ENCODE peak calls at places on chromosome X, in four cellular contexts. R, O, T and F are unnamed samples.

GRCh38 chrX:81586091-81586490 is 384.2 kb downstream of the SH3BGRL start:
- DNase-seq in R (no peak), O (no peak), T (no peak), F (no peak)

GRCh38 chrX:20066968-20067708 is 49.6 kb downstream of the MAP7D2 start:
- DNase-seq in T (peak), R (no peak), O (peak), F (peak)

GRCh38 chrX:131728295-131729145 is 184.6 kb downstream of the OR13H1 start:
- DNase-seq in R (peak), O (peak), T (peak), F (no peak)

GRCh38 chrX:31302573-31303075 is 230.8 kb upstream of the FTHL17 start:
- DNase-seq in O (no peak), R (no peak), T (no peak), F (no peak)

GRCh38 chrX:41332408-41332987 is 1.5 kb upstream of the DDX3X start:
- DNase-seq in T (peak), O (no peak), R (no peak), F (no peak)

GRCh38 chrX:12210196-12210815 is 72.0 kb downstream of the FRMPD4 start:
- DNase-seq in O (no peak), T (peak), R (no peak), F (peak)

GRCh38 chrX:63959975-63960374 is 175.0 kb upstream of the ARHGEF9 start:
- DNase-seq in T (no peak), R (no peak), O (no peak), F (no peak)

GRCh38 chrX:45762699-45763647 is 562.3 kb upstream of the DIPK2B start:
- DNase-seq in R (peak), T (no peak), O (no peak), F (no peak)

GRCh38 chrX:75365243-75365975 is 91.5 kb downstream of the UPRT start:
- DNase-seq in R (no peak), T (no peak), O (no peak), F (no peak)

GRCh38 chrX:103248553-103248952 is 6.4 kb downstream of the TCEAL8 start:
- DNase-seq in T (peak), R (no peak), O (no peak), F (peak)
- TF ChIP-seq BHLHE40 in T (no peak), R (no peak), O (no peak), F (no peak)

GRCh38 chrX:24339911-24340310 is 20.5 kb upstream of the SUPT20HL1 start:
- DNase-seq in O (no peak), R (no peak), T (no peak), F (no peak)
- TF ChIP-seq BHLHE40 in O (no peak), R (no peak), T (no peak), F (no peak)

GRCh38 chrX:52346462-52347165 is 22.2 kb upstream of the XAGE2 start:
- DNase-seq in O (no peak), R (no peak), T (peak), F (peak)
- TF ChIP-seq BHLHE40 in O (no peak), R (no peak), T (no peak), F (no peak)

GRCh38 chrX:123153846-123154335 is 30.2 kb upstream of the GRIA3 start:
- DNase-seq in R (no peak), T (no peak), O (peak), F (no peak)

GRCh38 chrX:123159403-123159802 is 24.7 kb upstream of the GRIA3 start:
- DNase-seq in R (no peak), T (no peak), O (no peak), F (no peak)

GRCh38 chrX:123157586-123157985 is 26.5 kb upstream of the GRIA3 start:
- DNase-seq in R (no peak), O (no peak), T (no peak), F (no peak)

DNA sequence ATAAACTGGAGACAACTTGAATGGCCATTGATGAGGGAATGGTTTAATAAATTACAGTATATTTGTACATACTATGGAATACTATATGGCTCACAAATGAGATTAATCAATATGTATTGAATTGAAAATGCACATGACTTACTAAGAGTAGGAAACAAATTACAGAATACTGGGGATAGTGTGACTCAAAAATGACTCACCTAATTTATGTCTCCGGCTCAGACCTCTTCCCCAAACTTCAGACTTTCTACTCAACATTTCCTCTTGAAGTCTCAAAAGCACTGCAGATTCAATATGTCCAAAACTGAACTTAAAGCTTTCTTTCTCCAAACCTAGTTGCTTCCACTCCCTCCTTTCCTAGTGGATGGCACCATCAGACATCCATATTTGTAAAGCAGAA is 28.8 kb upstream of the GRIA3 start:
- DNase-seq in T (no peak), O (no peak), R (no peak), F (no peak)
- TF ChIP-seq BHLHE40 in T (no peak), O (no peak), R (no peak), F (no peak)

GRCh38 chrX:3262906-3263305 is 83.5 kb downstream of the MXRA5 start:
- DNase-seq in O (no peak), R (no peak), T (peak), F (peak)

GRCh38 chrX:3252744-3253143 is 93.7 kb downstream of the MXRA5 start:
- DNase-seq in T (no peak), O (no peak), R (no peak), F (no peak)

GRCh38 chrX:3256868-3257267 is 89.6 kb downstream of the MXRA5 start:
- DNase-seq in R (no peak), O (no peak), T (no peak), F (no peak)

GRCh38 chrX:3257471-3257870 is 89.0 kb downstream of the MXRA5 start:
- DNase-seq in O (no peak), R (no peak), T (no peak), F (no peak)
- TF ChIP-seq BHLHE40 in O (no peak), R (no peak), T (no peak), F (no peak)

GRCh38 chrX:48917139-48917980 is 1.5 kb downstream of the PIM2 start:
- DNase-seq in T (peak), O (peak), R (peak), F (peak)
- TF ChIP-seq BHLHE40 in T (no peak), O (no peak), R (peak), F (no peak)